ENCODE peak calls at places on chromosomes 3 and 15, in six cellular contexts. I is NCI-H748 treated with DMSO at 0.1 percent for 48 hours, V is NCI-H187, R is heart left ventricle, E is Kasumi-1, K is nucleus accumbens. L is an unnamed sample.

GRCh38 chr15:81966628-81967027 is 79.2 kb downstream of the MEX3B start:
- DNase-seq in V (no peak), K (no peak), I (no peak), E (no peak), R (no peak), L (no peak)

GRCh38 chr3:71064288-71064975 is 519.1 kb downstream of the FOXP1 start:
- DNase-seq in V (no peak), E (peak; percentile 44), I (peak; percentile 40), R (peak; percentile 36), K (peak; percentile 70), L (peak; percentile 47)

GRCh38 chr3:155581579-155581978 is 163.3 kb downstream of the PLCH1 start:
- DNase-seq in I (no peak), E (peak; percentile 30), R (no peak), V (no peak), K (no peak), L (no peak)

GRCh38 chr15:77107531-77108355 is 36.8 kb upstream of the TSPAN3 start:
- DNase-seq in E (peak; percentile 44), V (no peak), R (peak; percentile 45), I (peak; percentile 2), K (peak; percentile 38), L (peak; percentile 36)

GRCh38 chr3:137293086-137293485 is 335.3 kb downstream of the IL20RB start:
- DNase-seq in I (no peak), V (no peak), R (no peak), K (no peak), E (no peak), L (no peak)

GRCh38 chr3:129983561-129983960 is 9.0 kb downstream of the TRH start:
- DNase-seq in I (no peak), E (no peak), V (no peak), R (no peak), K (no peak), L (no peak)

GRCh38 chr15:51161491-51162260 is 67.0 kb upstream of the TNFAIP8L3 start:
- DNase-seq in I (no peak), K (no peak), E (no peak), R (no peak), V (no peak), L (no peak)

GRCh38 chr3:63192248-63192647 is 85.9 kb upstream of the SYNPR start:
- DNase-seq in I (peak; percentile 94), K (no peak), E (no peak), R (no peak), V (peak; percentile 5), L (peak; percentile 31)

GRCh38 chr15:41607033-41607432 is 48.0 kb downstream of the TYRO3 start:
- DNase-seq in I (no peak), V (no peak), R (no peak), K (no peak), E (no peak), L (no peak)

GRCh38 chr3:115040673-115041286 is 106.3 kb downstream of the ZBTB20 start:
- DNase-seq in R (no peak), V (no peak), K (no peak), I (peak; percentile 6), E (peak; percentile 47), L (no peak)

GRCh38 chr15:60324706-60325438 is 72.9 kb downstream of the ANXA2 start:
- DNase-seq in K (no peak), R (no peak), V (peak; percentile 15), I (no peak), E (no peak), L (peak; percentile 60)

GRCh38 chr3:177338697-177339219 is 141.5 kb upstream of the TBL1XR1 start:
- DNase-seq in K (no peak), V (no peak), R (no peak), E (peak; percentile 96), I (no peak), L (no peak)

GRCh38 chr15:72912121-72912520 is 128.6 kb upstream of the ADPGK start:
- DNase-seq in E (no peak), I (no peak), K (no peak), V (no peak), R (no peak), L (no peak)

GRCh38 chr3:155870133-155870944 is at the start of gene GMPS:
- DNase-seq in I (peak; percentile 66), K (peak; percentile 92), R (peak; percentile 96), V (peak; percentile 88), E (peak; percentile 96), L (peak; percentile 92)

GRCh38 chr15:31464216-31465082 is 137.8 kb downstream of the KLF13 start:
- DNase-seq in R (no peak), V (no peak), E (no peak), K (no peak), I (no peak), L (no peak)

GRCh38 chr3:55587476-55587875 is 100.4 kb upstream of the WNT5A start:
- DNase-seq in K (no peak), V (no peak), R (no peak), E (no peak), I (no peak), L (no peak)

GRCh38 chr3:47017504-47018268 is 38.2 kb downstream of the NBEAL2 start:
- DNase-seq in I (no peak), E (peak; percentile 80), K (no peak), R (no peak), V (no peak), L (no peak)

GRCh38 chr15:50687302-50687902 is 805 bp upstream of the TRPM7 start:
- DNase-seq in K (no peak), V (no peak), E (no peak), I (no peak), R (no peak), L (no peak)

GRCh38 chr15:71011503-71012155 is 103.6 kb upstream of the THSD4 start:
- DNase-seq in E (peak; percentile 28), I (peak; percentile 23), V (no peak), K (no peak), R (no peak), L (no peak)

GRCh38 chr15:22974745-22975144 is 5.4 kb downstream of the CYFIP1 start:
- DNase-seq in I (no peak), E (peak; percentile 64), K (no peak), R (no peak), V (no peak), L (no peak)

GRCh38 chr3:13106308-13106970 is 33.2 kb upstream of the IQSEC1 start:
- DNase-seq in K (no peak), I (no peak), V (no peak), E (no peak), R (no peak), L (no peak)

GRCh38 chr15:40114218-40114617 is 5.5 kb upstream of the BMF start:
- DNase-seq in R (no peak), E (no peak), I (no peak), V (no peak), K (no peak), L (no peak)

GRCh38 chr15:29090617-29091466 is 178.8 kb downstream of the NSMCE3 start:
- DNase-seq in K (no peak), V (no peak), R (no peak), E (peak; percentile 53), I (no peak), L (no peak)

L was measured in NCI-H345.